ENCODE peak calls at places on chromosomes 6 and 20, in five cellular contexts. B is AG08396; T is neural crest cell; J is activated CD4-positive, alpha-beta T cell treated with anti-CD3 and anti-CD28 coated beads for 48 hours; Y is NCI-H774. C is an unnamed sample.

GRCh38 chr6:151014404-151015150 is 149.1 kb downstream of the MTHFD1L start:
- DNase-seq in B (peak; percentile 38), T (peak; percentile 50), J (peak; percentile 66), Y (peak; percentile 68), C (peak; percentile 24)

GRCh38 chr6:112223070-112223861 is 31.1 kb downstream of the LAMA4 start:
- DNase-seq in B (peak; percentile 45), T (no peak), J (no peak), Y (no peak), C (no peak)

GRCh38 chr6:31538805-31539400 is 2.9 kb downstream of the DDX39B start:
- DNase-seq in B (no peak), T (no peak), J (no peak), Y (no peak), C (no peak)

GRCh38 chr6:102582569-102582968 is 1189.1 kb downstream of the GRIK2 start:
- DNase-seq in B (no peak), T (no peak), J (no peak), Y (no peak), C (no peak)

GRCh38 chr20:23397961-23398360 is 23.3 kb downstream of the NAPB start:
- DNase-seq in B (peak; percentile 35), T (no peak), J (no peak), Y (no peak), C (peak; percentile 42)

GRCh38 chr6:32825966-32826365 is 9.2 kb upstream of the HLA-DOB start:
- DNase-seq in B (peak; percentile 17), T (no peak), J (no peak), Y (no peak), C (peak; percentile 19)

GRCh38 chr6:81049425-81050042 is 702.9 kb downstream of the TENT5A start:
- DNase-seq in B (no peak), T (no peak), J (no peak), Y (no peak), C (no peak)

GRCh38 chr6:14811760-14812428 is 434.0 kb upstream of the JARID2 start:
- DNase-seq in B (peak; percentile 32), T (no peak), J (no peak), Y (no peak), C (peak; percentile 65)

GRCh38 chr6:131640576-131640975 is 3.5 kb downstream of the ENPP3 start:
- DNase-seq in B (no peak), T (no peak), J (no peak), Y (no peak), C (no peak)

GRCh38 chr6:138082232-138082631 is 25.0 kb downstream of the PERP start:
- DNase-seq in B (no peak), T (no peak), J (no peak), Y (no peak), C (no peak)

GRCh38 chr20:32326507-32326851 is 31.7 kb upstream of the ASXL1 start:
- DNase-seq in B (no peak), T (no peak), J (no peak), Y (peak; percentile 65), C (no peak)

GRCh38 chr6:27188206-27188884 is 59.2 kb upstream of the PRSS16 start:
- DNase-seq in B (peak; percentile 63), T (peak; percentile 51), J (peak; percentile 37), Y (peak; percentile 61), C (peak; percentile 73)

GRCh38 chr6:41683460-41684310 is 45.4 kb downstream of the MDFI start:
- DNase-seq in B (peak; percentile 90), T (peak; percentile 86), J (peak; percentile 88), Y (no peak), C (peak; percentile 91)

GRCh38 chr20:53186630-53187029 is 214.5 kb downstream of the TSHZ2 start:
- DNase-seq in B (no peak), T (no peak), J (no peak), Y (no peak), C (no peak)

GRCh38 chr20:9514461-9515210 is at the start of gene LAMP5:
- DNase-seq in B (peak; percentile 65), T (peak; percentile 55), J (no peak), Y (no peak), C (peak; percentile 27)

GRCh38 chr20:40073535-40074111 is 615.4 kb downstream of the MAFB start:
- DNase-seq in B (no peak), T (no peak), J (no peak), Y (no peak), C (no peak)

GRCh38 chr20:48198951-48199431 is 413.7 kb upstream of the SULF2 start:
- DNase-seq in B (no peak), T (no peak), J (no peak), Y (no peak), C (no peak)

GRCh38 chr20:9705722-9706476 is 133.0 kb downstream of the PAK5 start:
- DNase-seq in B (no peak), T (no peak), J (no peak), Y (no peak), C (no peak)

GRCh38 chr20:26218301-26218700 is 521.6 kb upstream of the ZNF337 start:
- DNase-seq in B (no peak), T (no peak), J (no peak), Y (no peak), C (no peak)

GRCh38 chr6:143125455-143125854 is 64.8 kb downstream of the AIG1 start:
- DNase-seq in B (no peak), T (no peak), J (no peak), Y (no peak), C (no peak)

GRCh38 chr20:324177-325042 is 942 bp upstream of the SOX12 start:
- DNase-seq in B (peak; percentile 93), T (peak; percentile 86), J (peak; percentile 94), Y (peak; percentile 87), C (peak; percentile 91)

GRCh38 chr6:133169901-133170300 is 71.3 kb upstream of the EYA4 start:
- DNase-seq in B (no peak), T (no peak), J (no peak), Y (no peak), C (no peak)

GRCh38 chr6:56752009-56752408 is 109.3 kb upstream of the DST start:
- DNase-seq in B (no peak), T (no peak), J (no peak), Y (no peak), C (no peak)

GRCh38 chr6:150347845-150348244 is 21.0 kb upstream of the IYD start:
- DNase-seq in B (no peak), T (no peak), J (no peak), Y (no peak), C (no peak)

GRCh38 chr6:145735356-145736165 is at the start of gene EPM2A:
- DNase-seq in B (peak; percentile 90), T (peak; percentile 65), J (peak; percentile 66), Y (peak; percentile 86), C (peak; percentile 77)

GRCh38 chr6:119234457-119234856 is 115.1 kb downstream of the MAN1A1 start:
- DNase-seq in B (no peak), T (no peak), J (peak; percentile 4), Y (no peak), C (no peak)

GRCh38 chr6:108841377-108841855 is 6.8 kb upstream of the ARMC2 start:
- DNase-seq in B (no peak), T (no peak), J (no peak), Y (no peak), C (no peak)

GRCh38 chr6:13563009-13563408 is 11.4 kb upstream of the SIRT5 start:
- DNase-seq in B (no peak), T (no peak), J (no peak), Y (no peak), C (no peak)

GRCh38 chr20:41139227-41140093 is 2.1 kb downstream of the PLCG1 start:
- DNase-seq in B (no peak), T (no peak), J (peak; percentile 43), Y (no peak), C (no peak)